ENCODE peak calls at places on chromosomes 3 and 15, in seven cellular contexts. K is pancreas, L is MG63, J is AG04450, N is T1000, W is Daoy, Q is cardiac fibroblast. E is an unnamed sample.

GRCh38 chr15:46413799-46414198 is 779.0 kb downstream of the SQOR start:
- DNase-seq in J (no peak), N (no peak), W (peak), L (no peak), K (no peak), Q (peak), E (no peak)

GRCh38 chr3:177622982-177623617 is 425.8 kb upstream of the TBL1XR1 start:
- DNase-seq in N (no peak), Q (no peak), W (no peak), K (no peak), L (no peak), J (no peak), E (no peak)

GRCh38 chr3:134211797-134212196 is 38.9 kb downstream of the RYK start:
- DNase-seq in L (peak), Q (peak), J (no peak), K (no peak), W (peak), N (peak), E (peak)

GRCh38 chr3:194592798-194593752 is 40.1 kb downstream of the TMEM44 start:
- DNase-seq in J (peak), K (no peak), W (peak), Q (peak), L (peak), N (peak), E (peak)

GRCh38 chr3:107523361-107524213 is 825 bp downstream of the BBX start:
- DNase-seq in J (no peak), L (peak), Q (peak), N (peak), W (peak), K (peak), E (peak)

GRCh38 chr3:190192807-190193206 is 72.1 kb upstream of the P3H2 start:
- DNase-seq in J (no peak), K (no peak), W (no peak), N (no peak), Q (no peak), L (no peak), E (no peak)

GRCh38 chr3:139695701-139696422 is 18.1 kb upstream of the NMNAT3 start:
- DNase-seq in N (no peak), L (no peak), W (no peak), K (no peak), Q (no peak), J (no peak), E (no peak)

GRCh38 chr3:78343221-78343620 is 1303.3 kb downstream of the ROBO2 start:
- DNase-seq in Q (no peak), N (no peak), L (no peak), K (no peak), W (no peak), J (no peak), E (no peak)

GRCh38 chr15:80015156-80015555 is 44.2 kb upstream of the BCL2A1 start:
- DNase-seq in W (no peak), K (no peak), J (no peak), N (no peak), L (no peak), Q (no peak), E (no peak)

GRCh38 chr3:76349715-76350480 is 564.5 kb upstream of the ZNF717 start:
- DNase-seq in L (no peak), Q (no peak), J (no peak), N (no peak), W (no peak), K (no peak), E (no peak)

GRCh38 chr3:134485075-134485536 is 679 bp downstream of the ANAPC13 start:
- DNase-seq in N (no peak), W (peak), Q (peak), J (no peak), L (peak), K (no peak), E (no peak)

GRCh38 chr3:117439812-117440211 is 730.2 kb downstream of the TUSC7 start:
- DNase-seq in N (no peak), W (no peak), Q (peak), K (peak), J (no peak), L (no peak), E (peak)

GRCh38 chr3:79767953-79768282 is at the start of gene ROBO1:
- DNase-seq in L (no peak), N (no peak), W (no peak), K (no peak), Q (no peak), J (no peak), E (peak)

GRCh38 chr3:184496933-184497332 is 64.7 kb upstream of the EPHB3 start:
- DNase-seq in N (no peak), W (no peak), Q (no peak), L (no peak), K (no peak), J (no peak), E (no peak)

GRCh38 chr3:172517859-172518466 is 5.3 kb downstream of the TNFSF10 start:
- DNase-seq in W (no peak), L (no peak), Q (no peak), K (no peak), J (no peak), N (no peak), E (no peak)

GRCh38 chr3:182716114-182716688 is 77.1 kb upstream of the ATP11B start:
- DNase-seq in Q (no peak), L (no peak), W (no peak), J (no peak), K (no peak), N (no peak), E (no peak)

GRCh38 chr15:85582719-85583089 is 202.3 kb downstream of the AKAP13 start:
- DNase-seq in J (no peak), N (no peak), L (no peak), W (peak), K (peak), Q (peak), E (no peak)

GRCh38 chr15:31172606-31173005 is 71.1 kb upstream of the TRPM1 start:
- DNase-seq in W (no peak), Q (no peak), L (no peak), N (no peak), J (no peak), K (no peak), E (no peak)

GRCh38 chr15:48992096-48992495 is 28.4 kb upstream of the SHC4 start:
- DNase-seq in W (no peak), L (no peak), Q (no peak), K (no peak), J (no peak), N (no peak), E (no peak)

GRCh38 chr3:25785826-25786225 is 2.6 kb upstream of the NGLY1 start:
- DNase-seq in N (no peak), W (no peak), L (no peak), J (no peak), Q (peak), K (no peak), E (no peak)

GRCh38 chr15:28952666-28953491 is 67.1 kb downstream of the APBA2 start:
- DNase-seq in N (no peak), K (no peak), L (no peak), W (no peak), J (no peak), Q (no peak), E (no peak)

GRCh38 chr3:144444061-144444460 is 472.4 kb downstream of the DIPK2A start:
- DNase-seq in J (no peak), W (no peak), L (no peak), N (no peak), K (no peak), Q (no peak), E (no peak)

GRCh38 chr3:101387351-101387750 is 67.0 kb upstream of the IMPG2 start:
- DNase-seq in N (no peak), L (no peak), K (no peak), J (no peak), Q (no peak), W (no peak), E (no peak)

GRCh38 chr3:102059145-102059943 is 210.0 kb downstream of the NFKBIZ start:
- DNase-seq in Q (no peak), J (no peak), K (no peak), W (no peak), L (no peak), N (no peak), E (no peak)

GRCh38 chr15:63194291-63194681 is 4.9 kb downstream of the RAB8B start:
- DNase-seq in N (no peak), K (no peak), Q (no peak), L (no peak), W (no peak), J (no peak), E (no peak)

GRCh38 chr3:153901991-153902390 is 219.2 kb upstream of the ARHGEF26 start:
- DNase-seq in K (no peak), Q (peak), N (no peak), L (no peak), W (no peak), J (no peak), E (no peak)

GRCh38 chr15:67140078-67140833 is 74.9 kb downstream of the SMAD3 start:
- DNase-seq in N (no peak), L (no peak), W (peak), K (no peak), Q (no peak), J (no peak), E (no peak)

GRCh38 chr3:46655271-46655670 is 38.2 kb downstream of the ALS2CL start:
- DNase-seq in W (no peak), N (no peak), Q (peak), K (no peak), L (no peak), J (no peak), E (no peak)

GRCh38 chr15:34682673-34683072 is 72.1 kb downstream of the GJD2 start:
- DNase-seq in N (no peak), Q (peak), W (peak), K (no peak), L (no peak), J (peak), E (peak)

GRCh38 chr3:51500632-51501131 is 867 bp upstream of the DCAF1 start:
- DNase-seq in Q (no peak), W (no peak), K (peak), L (no peak), N (no peak), J (no peak), E (no peak)

GRCh38 chr3:137524751-137525150 is 239.4 kb upstream of the SOX14 start:
- DNase-seq in Q (no peak), J (no peak), W (no peak), L (no peak), K (no peak), N (no peak), E (no peak)

GRCh38 chr3:105513042-105513441 is 146.3 kb downstream of the ALCAM start:
- DNase-seq in K (no peak), W (peak), Q (peak), N (no peak), L (peak), J (peak), E (no peak)

GRCh38 chr15:44101944-44102343 is 93.1 kb downstream of the FRMD5 start:
- DNase-seq in W (no peak), K (no peak), Q (peak), L (peak), N (no peak), J (peak), E (peak)

GRCh38 chr3:111285691-111286090 is 214.1 kb downstream of the NECTIN3 start:
- DNase-seq in L (peak), W (no peak), Q (no peak), J (no peak), N (no peak), K (no peak), E (no peak)

GRCh38 chr3:103218793-103219192 is 784.0 kb downstream of the ZPLD1 start:
- DNase-seq in N (no peak), W (no peak), K (no peak), Q (no peak), J (no peak), L (no peak), E (no peak)

GRCh38 chr15:95784508-95784907 is 546.0 kb upstream of the NR2F2 start:
- DNase-seq in W (no peak), L (no peak), K (no peak), J (no peak), N (no peak), Q (no peak), E (no peak)

GRCh38 chr3:50612973-50613851 is 1.6 kb upstream of the CISH start:
- DNase-seq in L (no peak), W (no peak), Q (no peak), N (no peak), K (no peak), J (no peak), E (no peak)

GRCh38 chr3:10280177-10280529 is 12.6 kb downstream of the GHRL start:
- DNase-seq in K (no peak), L (no peak), W (no peak), Q (no peak), J (no peak), N (no peak), E (no peak)

GRCh38 chr15:57237676-57238075 is 138.6 kb upstream of the CGNL1 start:
- DNase-seq in W (no peak), J (no peak), K (no peak), L (no peak), N (no peak), Q (no peak), E (no peak)